ENCODE peak calls at places on chromosomes 16 and 17, in five cellular contexts. B, J, A, L and W are unnamed samples. For H3K36me3 and H3K4me1, the result is how much of the 10 kb centered on the place peaks cover.

GRCh38 chr16:23368469-23368868 is 66.4 kb downstream of the SCNN1B start:
- DNase-seq in B (no peak), J (no peak), A (no peak), L (no peak), W (no peak)

GRCh38 chr17:30232015-30232821 is 3.3 kb downstream of the SLC6A4 start:
- DNase-seq in B (no peak), J (no peak), A (no peak), L (no peak), W (no peak)

GRCh38 chr17:16171613-16172012 is 43.7 kb downstream of the NCOR1 start:
- DNase-seq in B (peak), J (no peak), A (peak), L (no peak), W (no peak)

GRCh38 chr16:77437859-77438258 is 3.0 kb upstream of the ADAMTS18 start:
- DNase-seq in B (no peak), J (no peak), A (no peak), L (no peak), W (no peak)

GRCh38 chr16:83878838-83879237 is 20.1 kb upstream of the MLYCD start:
- DNase-seq in B (no peak), J (no peak), A (peak), L (no peak), W (no peak)

GRCh38 chr16:15648135-15648730 is 1.8 kb upstream of the NDE1 start:
- DNase-seq in B (no peak), J (no peak), A (no peak), L (no peak), W (no peak)

GRCh38 chr16:78439646-78440045 is 340.2 kb downstream of the WWOX start:
- DNase-seq in B (no peak), J (no peak), A (no peak), L (no peak), W (no peak)

GRCh38 chr16:9836118-9836736 is 346.0 kb downstream of the GRIN2A start:
- DNase-seq in B (no peak), J (no peak), A (no peak), L (no peak), W (no peak)

GRCh38 chr17:80969030-80969673 is 22.5 kb upstream of the CHMP6 start:
- DNase-seq in B (no peak), J (no peak), A (no peak), L (no peak), W (no peak)

GRCh38 chr17:46865100-46865499 is 13.7 kb downstream of the WNT9B start:
- DNase-seq in B (no peak), J (no peak), A (no peak), L (no peak), W (no peak)

GRCh38 chr16:18931756-18932155 is 5.5 kb upstream of the SMG1 start:
- DNase-seq in B (no peak), J (no peak), A (no peak), L (no peak), W (no peak)

DNA sequence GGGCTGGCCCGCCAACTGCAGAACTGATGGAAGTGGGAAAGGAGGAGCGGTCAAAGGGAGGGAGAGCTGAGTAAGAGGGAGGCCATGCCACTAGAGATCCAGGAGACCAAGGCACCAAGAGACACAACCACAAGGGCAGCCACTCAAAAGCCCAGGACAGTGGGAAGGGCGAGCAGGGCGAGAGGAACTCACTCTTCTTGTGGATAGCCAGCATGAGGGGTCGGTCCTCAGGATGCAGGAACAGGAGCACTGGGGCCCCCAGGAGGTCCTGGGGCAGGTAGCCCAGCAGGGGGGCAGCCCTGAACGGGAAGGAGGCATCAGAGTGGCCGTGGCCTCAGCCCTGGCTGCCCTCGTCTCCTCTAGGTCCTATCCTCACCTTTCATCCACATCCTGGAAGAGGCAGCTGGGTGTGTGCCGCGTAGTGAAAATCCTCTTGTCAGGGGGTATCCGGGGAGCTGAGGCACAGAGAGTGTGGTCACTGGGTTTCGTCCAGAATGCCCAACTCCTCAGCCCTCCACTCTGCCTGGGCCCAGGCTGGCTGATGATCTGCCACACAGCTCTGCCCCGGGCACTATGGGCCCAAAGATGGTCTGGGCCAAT is 4.3 kb downstream of the PER1 start:
- DNase-seq in B (no peak), J (no peak), A (no peak), L (no peak), W (peak)
- H3K27ac ChIP-seq in B (no peak), J (peak), A (peak), L (no peak), W (peak)

GRCh38 chr16:1820973-1821290 is 5.7 kb downstream of the HAGH start:
- DNase-seq in B (no peak), J (no peak), A (no peak), L (no peak), W (no peak)
- H3K36me3 ChIP-seq in B (half or more), J (half or more), A (under half), L (under half), W (half or more)

DNA sequence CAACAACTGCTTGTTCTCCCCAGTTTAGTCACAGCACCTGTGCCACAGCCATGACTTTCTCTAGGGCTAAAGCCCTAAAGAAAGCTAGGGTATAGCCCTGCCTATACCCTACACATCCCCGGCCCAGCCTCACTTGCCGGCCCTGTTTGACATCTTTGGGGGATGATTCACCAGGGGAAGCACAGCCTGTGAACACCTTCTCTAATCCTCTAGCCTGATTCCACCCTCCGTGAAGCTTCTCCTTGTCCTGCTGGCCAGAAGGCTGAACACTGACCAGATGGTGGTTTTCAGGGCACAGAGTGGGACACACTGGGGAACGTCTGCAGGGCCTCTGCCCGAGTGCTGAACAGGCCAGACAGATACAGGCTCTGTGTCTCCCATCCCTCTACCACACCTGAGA is 6.0 kb downstream of the CLEC16A start:
- DNase-seq in B (no peak), J (peak), A (no peak), L (no peak), W (no peak)
- H3K4me1 ChIP-seq in B (under half), J (under half), A (under half), L (under half), W (half or more)

GRCh38 chr16:12508054-12508453 is 295.6 kb downstream of the CPPED1 start:
- DNase-seq in B (no peak), J (no peak), A (no peak), L (no peak), W (no peak)

GRCh38 chr16:12511708-12512107 is 292.0 kb downstream of the CPPED1 start:
- DNase-seq in B (no peak), J (no peak), A (no peak), L (no peak), W (no peak)

GRCh38 chr16:12511308-12511707 is 292.4 kb downstream of the CPPED1 start:
- DNase-seq in B (no peak), J (no peak), A (no peak), L (no peak), W (no peak)

GRCh38 chr16:12507366-12507765 is 296.3 kb downstream of the CPPED1 start:
- DNase-seq in B (no peak), J (no peak), A (no peak), L (no peak), W (no peak)

GRCh38 chr16:12509121-12509520 is 294.6 kb downstream of the CPPED1 start:
- DNase-seq in B (no peak), J (no peak), A (no peak), L (no peak), W (no peak)
- H3K27ac ChIP-seq in B (no peak), J (no peak), A (no peak), L (no peak), W (no peak)

GRCh38 chr17:27622914-27623313 is 8.1 kb upstream of the LGALS9 start:
- DNase-seq in B (no peak), J (peak), A (no peak), L (no peak), W (no peak)
- H3K36me3 ChIP-seq in B (half or more), J (half or more), A (under half), L (under half), W (half or more)

DNA sequence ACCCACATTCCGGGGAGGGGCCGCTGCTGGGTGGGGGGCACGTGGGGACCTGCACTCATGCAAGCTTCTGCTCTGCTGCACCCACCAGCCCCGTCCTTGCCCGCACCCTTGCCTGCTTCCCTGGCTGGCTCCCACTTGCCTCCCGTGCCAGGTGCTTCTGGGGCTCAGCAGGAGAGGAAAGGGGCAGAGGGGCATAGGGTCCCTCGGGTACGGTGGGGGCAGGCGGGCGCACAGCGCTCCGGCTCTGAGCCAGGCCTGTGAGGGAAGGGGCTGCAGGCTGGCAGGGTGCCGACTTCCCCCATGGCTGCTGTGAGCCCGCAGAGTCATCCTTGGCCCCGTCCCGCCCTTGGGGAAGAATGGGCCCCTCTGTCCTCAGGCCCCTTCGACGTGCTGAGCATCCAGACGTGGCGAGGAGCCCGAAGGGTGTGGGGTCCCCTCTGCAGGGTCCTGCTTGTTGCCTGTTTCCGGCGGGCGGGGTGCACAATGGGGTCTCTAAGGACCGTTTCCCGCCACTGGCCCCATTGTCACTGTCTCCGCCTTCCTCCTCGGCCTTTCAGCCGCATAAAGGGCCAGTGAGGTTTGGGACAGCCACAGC is 2.8 kb downstream of the METRN start:
- DNase-seq in B (no peak), J (no peak), A (no peak), L (no peak), W (no peak)
- H3K4me1 ChIP-seq in B (under half), J (under half), A (under half), L (under half), W (under half)

GRCh38 chr17:72525225-72525988 is 404.6 kb downstream of the SOX9 start:
- DNase-seq in B (no peak), J (no peak), A (peak), L (no peak), W (no peak)
- H3K27ac ChIP-seq in B (no peak), J (no peak), A (peak), L (peak), W (no peak)

DNA sequence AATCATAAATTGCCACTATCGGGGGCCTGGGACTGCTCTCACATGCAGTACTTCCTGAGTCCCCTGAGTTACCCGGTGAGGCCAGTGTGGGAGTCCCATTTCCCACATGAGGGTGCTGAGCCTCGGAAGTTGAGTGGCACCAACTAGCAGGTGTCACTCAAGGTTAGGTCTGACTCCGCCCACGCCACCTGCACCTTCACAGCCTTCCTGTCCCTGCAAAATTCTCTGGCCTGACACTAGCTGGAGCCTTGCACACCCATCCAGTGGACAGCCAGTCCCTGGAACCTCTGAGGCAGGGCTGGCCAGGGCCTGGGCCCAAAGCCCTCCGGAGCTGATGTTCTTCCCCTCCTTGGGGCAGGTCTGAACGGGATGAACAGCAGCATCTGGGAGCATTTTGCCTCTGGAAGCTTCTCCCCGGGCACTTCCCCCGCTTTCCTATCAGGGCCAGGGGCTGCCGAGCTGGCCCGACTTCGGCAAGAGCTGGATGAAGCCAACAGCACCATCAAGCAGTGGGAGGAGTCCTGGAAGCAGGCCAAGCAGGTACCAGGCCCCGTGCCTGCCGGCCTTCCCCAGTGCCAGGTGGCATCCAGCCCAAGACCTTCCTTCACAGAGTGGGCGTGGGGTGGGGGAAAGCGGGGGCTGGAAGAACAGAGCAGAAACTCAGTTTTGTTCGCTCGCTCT is 21.9 kb downstream of the UNC13D start:
- DNase-seq in B (peak), J (peak), A (peak), L (peak), W (no peak)
- H3K36me3 ChIP-seq in B (half or more), J (half or more), A (under half), L (under half), W (half or more)

GRCh38 chr16:70749681-70750601 is 51.0 kb downstream of the VAC14 start:
- DNase-seq in B (no peak), J (no peak), A (no peak), L (no peak), W (no peak)
- H3K4me1 ChIP-seq in B (under half), J (under half), A (under half), L (under half), W (half or more)

GRCh38 chr16:81606039-81606438 is 161.4 kb downstream of the CMIP start:
- DNase-seq in B (no peak), J (no peak), A (no peak), L (no peak), W (no peak)
- H3K27ac ChIP-seq in B (no peak), J (no peak), A (no peak), L (no peak), W (no peak)